ENCODE peak calls at places on chromosomes 6 and 20, in seven cellular contexts. U is AG10803, V is foreskin fibroblast, T is AG04450, J is AG09319, B is IMR-90, P is AG04449. H is an unnamed sample.

GRCh38 chr20:20370087-20370575 is 2.2 kb downstream of the INSM1 start:
- DNase-seq in U (no peak), V (no peak), T (no peak), J (no peak), B (no peak), P (no peak), H (no peak)

GRCh38 chr6:122753688-122754056 is 25.8 kb upstream of the FABP7 start:
- DNase-seq in U (peak), V (peak), T (no peak), J (peak), B (no peak), P (no peak), H (no peak)

GRCh38 chr6:33271098-33271607 is 523 bp downstream of the VPS52 start:
- DNase-seq in U (peak), V (no peak), T (no peak), J (no peak), B (no peak), P (no peak), H (no peak)

GRCh38 chr6:31815025-31815838 is at the start of the genes HSPA1A and HSPA1L:
- DNase-seq in U (peak), V (peak), T (peak), J (peak), B (peak), P (peak), H (peak)

GRCh38 chr6:54074591-54075195 is 36.5 kb upstream of the MLIP start:
- DNase-seq in U (peak), V (no peak), T (no peak), J (no peak), B (no peak), P (no peak), H (no peak)

GRCh38 chr20:22684072-22684762 is 99.8 kb upstream of the FOXA2 start:
- DNase-seq in U (peak), V (peak), T (peak), J (peak), B (peak), P (peak), H (peak)

GRCh38 chr6:38146021-38146657 is 326.6 kb downstream of the ZFAND3 start:
- DNase-seq in U (peak), V (no peak), T (no peak), J (no peak), B (peak), P (no peak), H (no peak)

GRCh38 chr6:161044335-161044734 is 52.8 kb downstream of the MAP3K4 start:
- DNase-seq in U (no peak), V (no peak), T (no peak), J (no peak), B (peak), P (no peak), H (no peak)

GRCh38 chr20:52410746-52411317 is 219.3 kb upstream of the ZFP64 start:
- DNase-seq in U (peak), V (no peak), T (no peak), J (no peak), B (no peak), P (no peak), H (no peak)

GRCh38 chr20:57263127-57263609 is 3.3 kb downstream of the BMP7 start:
- DNase-seq in U (no peak), V (no peak), T (no peak), J (no peak), B (no peak), P (no peak), H (no peak)

GRCh38 chr6:39347906-39348585 is 25.5 kb upstream of the KCNK16 start:
- DNase-seq in U (peak), V (peak), T (peak), J (peak), B (peak), P (no peak), H (no peak)

GRCh38 chr6:160975111-160975510 is 16.5 kb upstream of the MAP3K4 start:
- DNase-seq in U (peak), V (no peak), T (no peak), J (no peak), B (no peak), P (no peak), H (no peak)

GRCh38 chr6:41741625-41742490 is 5.3 kb downstream of the PGC start:
- DNase-seq in U (no peak), V (no peak), T (no peak), J (no peak), B (no peak), P (no peak), H (no peak)

GRCh38 chr6:7129784-7130569 is 22.2 kb downstream of the RREB1 start:
- DNase-seq in U (peak), V (no peak), T (no peak), J (no peak), B (peak), P (no peak), H (no peak)

GRCh38 chr6:44682987-44683779 is 295.7 kb downstream of the CDC5L start:
- DNase-seq in U (no peak), V (no peak), T (no peak), J (no peak), B (no peak), P (no peak), H (no peak)

GRCh38 chr20:29326376-29327070 is 1930.9 kb upstream of the DEFB115 start:
- DNase-seq in U (no peak), V (no peak), T (no peak), J (no peak), B (no peak), P (no peak), H (no peak)

GRCh38 chr6:24257282-24257681 is 100.6 kb downstream of the DCDC2 start:
- DNase-seq in U (no peak), V (no peak), T (no peak), J (no peak), B (no peak), P (no peak), H (no peak)

GRCh38 chr6:133198725-133199124 is 42.4 kb upstream of the EYA4 start:
- DNase-seq in U (no peak), V (no peak), T (no peak), J (no peak), B (peak), P (no peak), H (no peak)

GRCh38 chr6:18388942-18389341 is 1.8 kb downstream of the RNF144B start:
- DNase-seq in U (peak), V (peak), T (peak), J (no peak), B (peak), P (peak), H (no peak)

GRCh38 chr6:111254779-111255166 is 167.5 kb downstream of the SLC16A10 start:
- DNase-seq in U (no peak), V (no peak), T (no peak), J (no peak), B (no peak), P (no peak), H (no peak)

GRCh38 chr6:47780510-47781356 is 1.1 kb upstream of the OPN5 start:
- DNase-seq in U (peak), V (peak), T (peak), J (peak), B (peak), P (peak), H (no peak)

GRCh38 chr6:163726037-163726695 is 311.6 kb downstream of the QKI start:
- DNase-seq in U (no peak), V (no peak), T (no peak), J (no peak), B (no peak), P (no peak), H (no peak)

DNA sequence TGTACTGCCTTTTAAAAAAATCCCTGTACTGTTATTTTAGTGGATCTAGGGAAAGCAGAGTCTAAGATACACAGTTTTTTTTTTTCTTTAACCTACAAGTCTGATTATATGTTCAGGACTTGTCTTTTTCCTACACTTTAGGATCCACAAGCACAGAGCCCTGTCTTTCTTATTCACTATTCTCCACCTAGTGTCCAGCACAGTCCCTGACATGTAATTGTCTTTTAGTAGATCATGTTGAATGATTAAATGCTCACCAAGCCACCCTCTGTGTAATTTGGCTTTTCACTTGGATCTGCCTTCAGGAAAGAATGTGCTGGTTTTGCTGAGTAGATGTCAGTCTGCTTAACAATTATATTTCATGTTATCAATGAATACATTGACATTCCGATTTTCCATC is 35.8 kb upstream of the YWHAB start:
- DNase-seq in U (no peak), V (no peak), T (no peak), J (no peak), B (no peak), P (no peak), H (no peak)
- TF ChIP-seq CTCF in U (no peak), V (no peak), T (no peak), J (no peak), B (no peak), P (no peak), H (no peak)

GRCh38 chr6:148971027-148971927 is 224.4 kb downstream of the UST start:
- DNase-seq in U (peak), V (no peak), T (no peak), J (no peak), B (peak), P (no peak), H (no peak)

GRCh38 chr6:148972481-148972880 is 225.7 kb downstream of the UST start:
- DNase-seq in U (no peak), V (no peak), T (no peak), J (no peak), B (no peak), P (no peak), H (no peak)

GRCh38 chr6:148974351-148974750 is 227.5 kb downstream of the UST start:
- DNase-seq in U (no peak), V (no peak), T (no peak), J (no peak), B (no peak), P (no peak), H (no peak)

GRCh38 chr6:148969679-148970078 is 222.8 kb downstream of the UST start:
- DNase-seq in U (peak), V (no peak), T (peak), J (peak), B (peak), P (no peak), H (no peak)

GRCh38 chr6:148973809-148974208 is 227.0 kb downstream of the UST start:
- DNase-seq in U (peak), V (peak), T (no peak), J (no peak), B (peak), P (no peak), H (no peak)
- TF ChIP-seq CTCF in U (peak), V (peak), T (peak), J (peak), B (peak), P (peak), H (no peak)

GRCh38 chr6:30074331-30075093 is 1.1 kb downstream of the RNF39 start:
- DNase-seq in U (no peak), V (no peak), T (no peak), J (no peak), B (no peak), P (no peak), H (no peak)

GRCh38 chr6:30071858-30072257 is 3.7 kb downstream of the RNF39 start:
- DNase-seq in U (no peak), V (no peak), T (no peak), J (no peak), B (no peak), P (no peak), H (no peak)

GRCh38 chr6:30067460-30068139 is 602 bp downstream of the PPP1R11 start:
- DNase-seq in U (no peak), V (no peak), T (no peak), J (no peak), B (no peak), P (no peak), H (no peak)

GRCh38 chr6:30073489-30074240 is 1.9 kb downstream of the RNF39 start:
- DNase-seq in U (no peak), V (no peak), T (no peak), J (no peak), B (no peak), P (no peak), H (no peak)

GRCh38 chr6:30071081-30071818 is 4.3 kb downstream of the PPP1R11 start:
- DNase-seq in U (peak), V (peak), T (no peak), J (no peak), B (peak), P (no peak), H (no peak)
- TF ChIP-seq CTCF in U (no peak), V (no peak), T (peak), J (no peak), B (no peak), P (peak), H (no peak)

GRCh38 chr6:127608554-127609270 is 31.7 kb downstream of the C6orf58 start:
- DNase-seq in U (no peak), V (no peak), T (no peak), J (no peak), B (no peak), P (no peak), H (no peak)

GRCh38 chr6:127606131-127606562 is 29.2 kb downstream of the C6orf58 start:
- DNase-seq in U (peak), V (peak), T (no peak), J (peak), B (peak), P (no peak), H (no peak)
- TF ChIP-seq CTCF in U (peak), V (peak), T (peak), J (peak), B (peak), P (no peak), H (no peak)

GRCh38 chr6:109455502-109456282 is at the start of gene MICAL1:
- DNase-seq in U (peak), V (peak), T (no peak), J (no peak), B (peak), P (no peak), H (peak)
- TF ChIP-seq CTCF in U (peak), V (peak), T (peak), J (peak), B (peak), P (peak), H (peak)

DNA sequence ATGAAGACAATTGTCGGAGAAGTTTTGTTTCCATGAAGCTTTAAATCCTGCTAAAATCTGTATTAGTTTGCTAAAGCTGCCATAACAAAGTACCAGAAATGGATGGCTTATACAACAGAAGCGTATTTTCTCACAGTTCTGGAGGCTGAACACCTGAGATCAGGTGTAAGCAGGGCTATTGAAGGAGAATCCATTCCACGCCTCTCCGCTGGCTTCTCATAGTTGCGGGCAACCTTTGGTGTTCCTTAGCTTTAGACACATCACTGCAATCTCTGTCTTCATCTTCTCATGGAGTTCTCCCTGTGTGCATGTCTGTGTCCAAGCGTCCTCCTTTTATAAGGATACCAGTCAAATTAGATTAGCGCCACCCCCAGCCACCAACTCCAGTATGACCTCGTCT is 159.9 kb upstream of the CDYL start:
- DNase-seq in U (no peak), V (no peak), T (no peak), J (no peak), B (no peak), P (no peak), H (no peak)
- TF ChIP-seq CTCF in U (no peak), V (no peak), T (no peak), J (no peak), B (no peak), P (no peak), H (no peak)

DNA sequence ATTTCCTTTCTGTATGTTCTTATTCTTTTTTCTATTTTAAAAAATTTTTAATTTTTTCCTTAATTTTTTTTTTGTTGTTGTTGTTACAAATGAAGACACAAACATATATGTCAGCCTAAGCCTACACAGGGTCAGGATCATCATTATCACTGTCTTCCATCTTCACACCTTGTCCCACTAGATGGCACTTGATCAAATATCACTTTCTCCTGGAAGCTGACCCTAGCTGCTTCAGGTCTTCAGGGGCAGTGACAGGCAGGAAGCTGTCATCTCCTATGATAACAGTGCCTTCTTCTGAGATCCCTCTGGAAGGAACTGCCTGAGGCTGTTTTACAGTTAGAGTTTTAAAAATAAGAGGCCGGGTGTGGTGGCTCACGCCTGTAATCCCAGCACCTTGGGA is 70.2 kb upstream of the EEF1E1 start:
- DNase-seq in U (no peak), V (no peak), T (no peak), J (no peak), B (no peak), P (no peak), H (no peak)
- TF ChIP-seq CTCF in U (no peak), V (no peak), T (no peak), J (no peak), B (no peak), P (no peak), H (no peak)

DNA sequence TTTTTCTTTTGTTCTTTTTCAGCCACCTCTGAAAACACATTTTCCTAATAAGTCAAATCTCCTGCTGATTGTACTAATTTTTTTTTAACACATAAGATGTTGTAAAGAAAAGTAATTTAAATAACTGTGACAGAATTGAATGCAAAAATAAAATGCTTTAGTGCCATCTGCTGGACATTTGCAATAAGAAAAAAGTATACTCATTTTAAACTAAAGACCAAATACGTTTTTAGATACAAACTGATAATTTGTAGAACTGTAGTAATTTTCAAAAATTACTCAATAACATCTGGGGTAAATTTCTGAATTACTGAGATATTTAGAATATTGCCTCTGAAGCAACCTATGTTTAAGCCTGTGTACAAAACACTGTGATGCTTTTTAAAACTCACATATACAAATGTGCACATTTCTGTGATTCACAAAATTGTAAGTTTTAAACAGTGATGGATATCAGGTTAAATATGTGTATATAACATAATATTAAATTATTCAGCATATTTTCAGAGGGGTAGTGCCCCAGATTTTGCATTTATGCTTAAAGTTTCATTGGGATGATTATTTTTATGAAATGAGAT is 198.7 kb downstream of the RIMS1 start:
- DNase-seq in U (peak), V (peak), T (no peak), J (no peak), B (peak), P (no peak), H (no peak)
- TF ChIP-seq CTCF in U (peak), V (peak), T (peak), J (peak), B (peak), P (no peak), H (peak)

GRCh38 chr6:121584591-121585369 is 149.3 kb downstream of the GJA1 start:
- DNase-seq in U (peak), V (no peak), T (no peak), J (no peak), B (peak), P (peak), H (no peak)

GRCh38 chr6:121581327-121581726 is 145.9 kb downstream of the GJA1 start:
- DNase-seq in U (no peak), V (no peak), T (no peak), J (no peak), B (no peak), P (no peak), H (no peak)

GRCh38 chr6:121582262-121582661 is 146.8 kb downstream of the GJA1 start:
- DNase-seq in U (no peak), V (no peak), T (no peak), J (no peak), B (no peak), P (no peak), H (no peak)
- TF ChIP-seq CTCF in U (no peak), V (no peak), T (no peak), J (no peak), B (no peak), P (no peak), H (no peak)